ENCODE peak calls at places on chromosomes 5 and 9, in eight cellular contexts. T, P, A, E, H, J, O and I are unnamed samples.

GRCh38 chr5:81852277-81853004 is 101.5 kb upstream of the SSBP2 start:
- DNase-seq in T (peak), O (peak), E (peak), A (peak), P (peak), H (peak), J (peak), I (peak)

GRCh38 chr9:134214395-134214765 is 50.0 kb upstream of the RNU6ATAC start:
- DNase-seq in H (no peak), E (no peak), O (no peak), T (no peak), P (no peak), A (no peak), J (no peak), I (no peak)

GRCh38 chr9:91678807-91679206 is 255.2 kb upstream of the NFIL3 start:
- DNase-seq in H (no peak), T (no peak), O (no peak), J (no peak), A (no peak), E (no peak), P (no peak), I (no peak)

GRCh38 chr9:99231708-99232107 is 9.6 kb downstream of the SEC61B start:
- DNase-seq in J (peak), T (no peak), O (peak), H (no peak), A (no peak), E (peak), P (peak), I (no peak)

GRCh38 chr5:157535042-157535865 is 40.3 kb downstream of the ADAM19 start:
- DNase-seq in A (peak), J (no peak), O (no peak), E (peak), P (no peak), T (peak), H (no peak), I (no peak)

GRCh38 chr9:87256973-87257372 is 240.7 kb upstream of the DAPK1 start:
- DNase-seq in T (peak), O (no peak), P (no peak), H (no peak), A (no peak), E (no peak), J (no peak), I (no peak)

GRCh38 chr5:72107874-72108199 is 562 bp downstream of the MAP1B start:
- DNase-seq in O (peak), H (no peak), P (peak), E (peak), J (peak), A (no peak), T (no peak), I (no peak)

GRCh38 chr5:54738118-54738972 is 220.8 kb downstream of the SNX18 start:
- DNase-seq in A (peak), O (no peak), T (peak), H (peak), J (peak), P (peak), E (peak), I (no peak)

GRCh38 chr5:120882042-120882775 is 418.1 kb downstream of the PRR16 start:
- DNase-seq in T (no peak), P (no peak), J (no peak), H (no peak), E (no peak), A (no peak), O (no peak), I (no peak)

GRCh38 chr5:59126665-59127354 is 543.9 kb downstream of the RAB3C start:
- DNase-seq in H (no peak), E (peak), J (no peak), T (peak), A (no peak), P (no peak), O (no peak), I (no peak)

GRCh38 chr5:115758356-115758755 is 58.1 kb downstream of the CDO1 start:
- DNase-seq in O (no peak), E (no peak), P (no peak), A (no peak), J (no peak), H (no peak), T (no peak), I (no peak)

GRCh38 chr9:108225371-108225905 is 630.3 kb downstream of the ACTL7B start:
- DNase-seq in E (no peak), A (no peak), P (no peak), T (peak), J (no peak), H (no peak), O (no peak), I (no peak)

GRCh38 chr9:7045361-7045760 is 287.6 kb downstream of the KDM4C start:
- DNase-seq in H (no peak), T (no peak), O (no peak), J (no peak), P (peak), A (no peak), E (peak), I (no peak)

GRCh38 chr5:106314221-106314824 is 1356.4 kb downstream of the EFNA5 start:
- DNase-seq in P (no peak), T (peak), J (no peak), E (no peak), O (no peak), H (no peak), A (no peak), I (no peak)

GRCh38 chr5:168177831-168178450 is 113.5 kb upstream of the WWC1 start:
- DNase-seq in P (no peak), J (peak), O (peak), E (no peak), T (no peak), A (peak), H (no peak), I (no peak)

GRCh38 chr5:94711785-94712184 is 93.3 kb downstream of the SLF1 start:
- DNase-seq in O (no peak), H (no peak), P (no peak), A (no peak), T (no peak), J (no peak), E (no peak), I (no peak)

GRCh38 chr9:88590558-88591146 is 55.7 kb downstream of the NXNL2 start:
- DNase-seq in P (no peak), E (no peak), A (no peak), H (no peak), J (no peak), O (no peak), T (no peak), I (no peak)

GRCh38 chr5:123369371-123369968 is 53.7 kb downstream of the CEP120 start:
- DNase-seq in A (no peak), J (no peak), T (no peak), P (no peak), O (no peak), E (no peak), H (no peak), I (no peak)

GRCh38 chr5:55407059-55407684 is 99.4 kb downstream of the MTREX start:
- DNase-seq in A (no peak), O (no peak), H (no peak), E (peak), P (peak), T (peak), J (peak), I (no peak)

GRCh38 chr5:151779531-151780125 is 7.9 kb downstream of the G3BP1 start:
- DNase-seq in P (no peak), J (no peak), H (no peak), E (no peak), T (no peak), A (no peak), O (no peak), I (no peak)

GRCh38 chr9:111925784-111926183 is 29.2 kb downstream of the UGCG start:
- DNase-seq in O (no peak), E (no peak), T (no peak), J (peak), H (no peak), P (no peak), A (no peak), I (no peak)

GRCh38 chr5:89417990-89418820 is 535.2 kb upstream of the MEF2C start:
- DNase-seq in A (no peak), J (no peak), H (no peak), T (no peak), O (no peak), E (no peak), P (no peak), I (no peak)